ENCODE peak calls at places on chromosomes 16 and 17, in eight cellular contexts. X, I, O, H, T, G, B and Y are unnamed samples. For H3K36me3, the result is how much of the 10 kb centered on the place peaks cover.

GRCh38 chr16:83853834-83854233 is 45.1 kb upstream of the MLYCD start:
- DNase-seq in X (no peak), I (no peak), O (no peak), H (no peak), T (no peak), G (no peak), B (no peak), Y (no peak)

GRCh38 chr17:30796016-30796415 is 28.5 kb downstream of the CRLF3 start:
- DNase-seq in X (no peak), I (no peak), O (no peak), H (no peak), T (no peak), G (peak), B (no peak), Y (no peak)

GRCh38 chr16:82631701-82632685 is 5.2 kb downstream of the CDH13 start:
- DNase-seq in X (no peak), I (no peak), O (peak), H (no peak), T (no peak), G (no peak), B (no peak), Y (no peak)

GRCh38 chr17:77395609-77396008 is 254.8 kb downstream of the SEC14L1 start:
- DNase-seq in X (no peak), I (no peak), O (no peak), H (no peak), T (no peak), G (no peak), B (no peak), Y (no peak)

GRCh38 chr16:17072104-17072503 is 398.7 kb downstream of the XYLT1 start:
- DNase-seq in X (no peak), I (no peak), O (no peak), H (no peak), T (no peak), G (no peak), B (no peak), Y (no peak)

GRCh38 chr17:67359960-67360817 is 6.2 kb downstream of the PSMD12 start:
- DNase-seq in X (no peak), I (no peak), O (no peak), H (no peak), T (no peak), G (peak), B (peak), Y (peak)

GRCh38 chr17:43217614-43218087 is 6.0 kb downstream of the TMEM106A start:
- DNase-seq in X (no peak), I (no peak), O (no peak), H (no peak), T (no peak), G (peak), B (no peak), Y (no peak)

GRCh38 chr17:57288034-57288752 is 31.9 kb downstream of the MSI2 start:
- DNase-seq in X (no peak), I (no peak), O (no peak), H (no peak), T (no peak), G (no peak), B (no peak), Y (no peak)

GRCh38 chr16:56643080-56643778 is 4.8 kb downstream of the MT1A start:
- DNase-seq in X (peak), I (peak), O (peak), H (peak), T (peak), G (peak), B (no peak), Y (peak)

GRCh38 chr17:3527896-3528603 is 29.6 kb downstream of the TRPV3 start:
- DNase-seq in X (no peak), I (no peak), O (peak), H (no peak), T (no peak), G (no peak), B (no peak), Y (no peak)

GRCh38 chr16:89187337-89188063 is 12.8 kb downstream of the SLC22A31 start:
- DNase-seq in X (peak), I (no peak), O (no peak), H (no peak), T (no peak), G (peak), B (peak), Y (peak)

GRCh38 chr17:36888236-36888957 is 48.9 kb upstream of the LHX1 start:
- DNase-seq in X (no peak), I (no peak), O (no peak), H (no peak), T (no peak), G (no peak), B (no peak), Y (no peak)

GRCh38 chr16:89471225-89471624 is 19.1 kb downstream of the ANKRD11 start:
- DNase-seq in X (no peak), I (no peak), O (no peak), H (no peak), T (no peak), G (no peak), B (no peak), Y (no peak)

GRCh38 chr16:22786691-22787090 is 27.3 kb upstream of the HS3ST2 start:
- DNase-seq in X (no peak), I (no peak), O (no peak), H (no peak), T (no peak), G (no peak), B (no peak), Y (no peak)

GRCh38 chr16:55021595-55022475 is 91.2 kb downstream of the IRX5 start:
- DNase-seq in X (no peak), I (no peak), O (no peak), H (no peak), T (no peak), G (no peak), B (no peak), Y (no peak)

DNA sequence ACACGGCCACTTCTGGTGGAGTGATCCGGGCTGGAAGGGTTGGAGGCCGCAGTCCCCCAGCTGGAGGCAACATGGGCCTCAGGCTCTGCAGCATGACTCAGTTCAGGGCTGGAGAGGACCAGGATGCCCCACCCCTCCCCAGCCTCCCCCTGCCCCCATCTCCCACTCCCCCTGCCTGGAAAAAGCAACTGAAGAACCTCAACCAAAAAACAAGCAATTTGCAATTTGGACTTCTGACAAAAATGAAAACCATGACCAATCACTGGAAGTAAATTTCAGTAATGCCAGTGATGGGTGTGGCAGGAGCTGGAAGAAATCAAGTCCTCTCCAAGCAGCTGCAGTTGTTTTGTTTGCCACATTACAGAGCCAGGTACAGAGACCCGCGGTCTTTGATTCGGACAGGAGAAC is 6.6 kb upstream of the MIF4GD start:
- DNase-seq in X (no peak), I (no peak), O (no peak), H (no peak), T (no peak), G (no peak), B (no peak), Y (no peak)
- H3K27ac ChIP-seq in X (no peak), I (no peak), O (no peak), H (no peak), T (no peak), G (no peak), B (no peak), Y (no peak)

DNA sequence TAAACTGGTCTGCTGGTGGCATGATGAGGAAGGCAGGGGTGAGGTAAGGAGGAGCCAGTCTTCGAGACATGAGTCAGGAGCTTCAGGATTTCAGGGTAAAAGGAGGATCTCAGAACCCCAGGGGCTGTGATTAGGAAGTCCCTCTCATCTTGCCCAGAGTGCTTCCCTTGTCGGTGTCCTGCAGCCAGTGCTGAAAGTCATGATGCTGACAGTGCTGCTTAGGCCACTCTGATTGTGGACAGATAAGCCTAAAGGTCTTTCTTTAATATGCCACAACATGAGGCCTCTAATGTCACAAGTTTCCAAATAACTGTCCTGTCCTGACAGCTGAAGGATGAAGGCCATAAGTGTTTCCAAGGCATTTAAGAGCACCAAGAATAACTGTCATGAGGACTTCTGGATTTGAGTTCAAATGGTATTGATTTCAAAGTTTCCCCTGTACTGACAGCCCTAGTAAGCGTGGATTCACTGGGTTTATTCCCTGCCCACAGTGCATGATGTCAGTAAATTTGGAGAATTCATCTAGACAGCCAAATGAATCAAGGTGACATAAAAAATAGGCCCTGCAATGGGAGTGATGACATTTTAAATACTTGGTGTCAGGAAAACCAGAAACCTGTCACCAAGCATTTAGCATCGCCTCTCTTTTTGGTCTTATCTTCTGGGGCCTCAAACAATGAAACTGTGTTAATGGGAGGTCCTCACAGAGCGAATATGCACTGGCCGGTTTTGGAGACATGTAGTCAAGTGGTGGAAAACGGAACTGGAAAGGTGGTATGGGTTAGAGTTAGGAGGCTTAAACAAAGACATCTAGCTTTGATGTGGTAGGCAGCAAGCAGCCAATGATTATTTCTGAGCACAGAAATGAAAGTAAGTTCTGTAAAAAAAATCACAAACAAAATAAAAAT is 29.2 kb downstream of the COG4 start:
- DNase-seq in X (no peak), I (no peak), O (no peak), H (no peak), T (no peak), G (peak), B (peak), Y (no peak)
- H3K36me3 ChIP-seq in X (under half), I (under half), O (half or more), H (under half), T (under half), G (half or more), B (half or more), Y (under half)

GRCh38 chr17:72416905-72417304 is 296.1 kb downstream of the SOX9 start:
- DNase-seq in X (no peak), I (no peak), O (no peak), H (no peak), T (no peak), G (no peak), B (no peak), Y (no peak)

GRCh38 chr17:72417627-72418026 is 296.8 kb downstream of the SOX9 start:
- DNase-seq in X (no peak), I (no peak), O (no peak), H (no peak), T (no peak), G (no peak), B (no peak), Y (no peak)

GRCh38 chr17:72414967-72415853 is 294.4 kb downstream of the SOX9 start:
- DNase-seq in X (no peak), I (no peak), O (no peak), H (no peak), T (no peak), G (no peak), B (no peak), Y (no peak)

GRCh38 chr17:72414032-72414396 is 293.2 kb downstream of the SOX9 start:
- DNase-seq in X (no peak), I (no peak), O (no peak), H (no peak), T (no peak), G (no peak), B (no peak), Y (no peak)

GRCh38 chr17:72416054-72416691 is 295.4 kb downstream of the SOX9 start:
- DNase-seq in X (no peak), I (no peak), O (no peak), H (no peak), T (no peak), G (no peak), B (no peak), Y (no peak)
- H3K27ac ChIP-seq in X (no peak), I (no peak), O (no peak), H (no peak), T (no peak), G (no peak), B (no peak), Y (no peak)

GRCh38 chr17:50283246-50283645 is 9.0 kb downstream of the TMEM92 start:
- DNase-seq in X (no peak), I (no peak), O (no peak), H (no peak), T (no peak), G (peak), B (no peak), Y (no peak)
- H3K36me3 ChIP-seq in X (under half), I (under half), O (under half), H (under half), T (under half), G (under half), B (under half), Y (under half)

DNA sequence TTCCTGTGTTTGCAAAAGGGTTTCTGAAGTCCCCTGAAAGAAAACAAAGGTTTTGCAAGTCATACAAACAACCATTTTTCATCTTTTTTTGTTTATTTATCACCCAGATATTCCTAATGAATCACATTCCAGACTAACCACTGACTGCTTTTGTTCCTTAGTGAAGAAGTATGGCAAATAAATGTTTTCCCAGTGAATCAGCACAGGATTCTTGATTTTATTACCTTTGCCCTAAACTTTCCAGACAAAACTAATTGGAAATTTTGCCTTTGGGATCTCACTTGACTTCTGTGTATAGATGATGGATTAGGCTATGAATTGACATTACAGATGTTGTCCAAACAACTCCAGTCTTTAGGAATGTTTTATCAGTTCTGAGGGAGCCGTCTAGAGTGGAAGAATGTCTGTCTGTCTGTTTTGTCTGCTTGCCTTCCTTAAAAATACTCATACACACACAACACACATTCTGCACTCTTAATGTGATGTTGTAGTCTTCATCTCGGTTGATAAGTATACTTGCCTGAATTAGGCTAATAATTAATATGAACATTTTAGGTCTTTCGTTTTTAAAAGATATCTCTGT is 48.9 kb downstream of the VMP1 start:
- DNase-seq in X (no peak), I (no peak), O (no peak), H (no peak), T (no peak), G (no peak), B (no peak), Y (no peak)
- H3K27ac ChIP-seq in X (peak), I (no peak), O (peak), H (peak), T (peak), G (peak), B (no peak), Y (no peak)

DNA sequence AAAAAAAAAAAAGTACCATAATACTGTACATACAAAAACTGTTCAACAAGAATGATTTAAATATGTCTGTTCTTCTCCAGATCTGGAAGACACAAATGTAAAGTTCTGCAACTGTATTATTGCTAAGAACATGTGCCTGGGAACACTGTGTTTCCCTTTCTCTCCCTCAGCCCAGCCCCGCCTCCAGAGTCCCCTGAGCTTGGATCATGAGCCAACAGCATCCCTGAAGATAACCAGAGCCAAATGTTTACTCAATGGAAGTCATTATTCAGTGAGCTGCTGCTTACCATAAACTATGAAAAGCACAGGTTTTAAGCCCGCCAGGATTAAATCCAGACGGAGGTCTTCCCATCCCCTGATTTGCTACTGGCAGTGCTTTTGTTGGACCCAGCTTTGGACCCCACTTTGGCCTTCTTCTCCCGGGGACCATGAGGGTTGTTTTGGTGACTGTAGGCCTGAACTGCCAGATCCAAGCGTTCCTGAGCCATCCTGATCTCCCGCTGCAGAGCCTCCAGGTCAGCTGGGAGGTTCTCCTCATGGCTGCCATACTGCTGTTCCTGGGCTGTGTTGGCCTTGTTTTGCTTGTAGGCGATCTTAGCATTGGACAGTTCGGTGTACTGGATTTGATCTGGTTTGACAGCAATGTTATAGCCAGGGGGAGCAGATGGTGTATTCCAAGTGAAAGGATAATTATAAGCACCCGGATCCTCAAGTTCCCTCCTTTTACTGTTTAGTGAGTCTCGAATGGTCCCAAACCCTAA is 25.6 kb downstream of the GJC1 start:
- DNase-seq in X (peak), I (peak), O (peak), H (no peak), T (no peak), G (no peak), B (no peak), Y (no peak)
- H3K36me3 ChIP-seq in X (under half), I (under half), O (under half), H (under half), T (under half), G (under half), B (half or more), Y (under half)

DNA sequence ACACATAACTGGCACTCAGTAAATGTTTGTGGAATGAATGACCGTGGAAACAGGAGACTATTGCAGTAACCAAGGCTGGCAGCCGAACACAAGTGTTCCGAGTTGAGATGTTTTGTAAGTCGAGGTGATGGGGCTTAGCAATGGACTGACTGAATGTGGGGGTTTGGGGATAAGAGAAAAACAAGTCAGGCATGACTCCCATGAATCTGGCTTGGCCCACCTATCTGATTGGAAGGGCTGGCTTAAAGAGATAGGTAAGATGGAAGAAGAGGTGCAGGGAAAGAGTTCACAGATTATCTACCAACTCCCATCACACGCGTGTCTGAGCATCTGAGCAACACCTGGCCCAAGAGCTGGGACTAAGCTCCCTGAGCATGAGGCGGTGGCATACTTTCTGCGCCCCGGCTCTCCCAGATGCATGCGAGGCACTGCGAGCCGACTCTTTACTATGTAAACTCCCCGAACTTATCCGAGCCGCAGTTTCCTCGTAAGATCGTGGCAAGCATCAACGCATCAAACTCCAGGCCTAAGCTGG is 539 bp downstream of the IFT20 start:
- DNase-seq in X (no peak), I (no peak), O (peak), H (no peak), T (no peak), G (no peak), B (peak), Y (no peak)
- H3K27ac ChIP-seq in X (peak), I (peak), O (peak), H (peak), T (peak), G (peak), B (no peak), Y (peak)

DNA sequence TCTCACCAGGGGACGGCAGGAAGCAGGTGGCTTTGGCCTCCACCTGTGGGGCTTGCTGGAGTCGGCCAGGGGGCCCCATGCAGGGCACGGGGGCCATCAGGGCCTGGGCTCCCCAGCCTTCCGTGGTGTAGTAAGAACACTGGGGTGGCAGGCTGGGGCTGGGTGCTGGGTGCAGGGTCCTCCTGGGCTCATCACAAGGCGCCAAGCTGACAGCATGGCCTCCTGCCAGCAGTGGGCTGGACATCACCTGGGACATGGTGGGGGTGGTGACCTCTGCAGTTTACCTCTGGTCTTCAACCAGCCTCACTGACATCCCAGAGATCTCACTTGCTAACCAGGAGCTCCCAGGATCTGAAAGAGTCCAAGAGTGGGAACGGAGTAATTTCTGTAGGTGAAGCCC is 5.3 kb downstream of the TNS4 start:
- DNase-seq in X (no peak), I (no peak), O (no peak), H (no peak), T (no peak), G (no peak), B (no peak), Y (no peak)
- H3K36me3 ChIP-seq in X (under half), I (under half), O (under half), H (under half), T (under half), G (under half), B (under half), Y (under half)